ENCODE peak calls at places on chromosomes 6 and 20, in eight cellular contexts. One of them, this sample, is unnamed.

GRCh38 chr6:106974999-106975698 is 620 bp upstream of the CD24 start:
- DNase-seq in GM19239: peak
- DNase-seq in germinal center: no peak
- DNase-seq in NCI-H1092 treated with DMSO at 0.1 percent for 48 hours: peak
- DNase-seq in stimulated activated CD4-positive, alpha-beta T cell treated with anti-CD3 and anti-CD28 coated beads, Interleukin-1b, Interleukin-23, amount 100 ng/mL, for 24 hours: no peak
- DNase-seq in MM.1S: peak
- DNase-seq in AG20443: peak
- DNase-seq in ureter: peak
- DNase-seq in this sample: peak

GRCh38 chr20:47727909-47728361 is 57.3 kb downstream of the SULF2 start:
- DNase-seq in ureter: no peak
- DNase-seq in germinal center: no peak
- DNase-seq in stimulated activated CD4-positive, alpha-beta T cell treated with anti-CD3 and anti-CD28 coated beads, Interleukin-1b, Interleukin-23, amount 100 ng/mL, for 24 hours: no peak
- DNase-seq in GM19239: no peak
- DNase-seq in NCI-H1092 treated with DMSO at 0.1 percent for 48 hours: no peak
- DNase-seq in AG20443: no peak
- DNase-seq in MM.1S: no peak
- DNase-seq in this sample: no peak

GRCh38 chr20:40156600-40157307 is 532.3 kb downstream of the MAFB start:
- DNase-seq in NCI-H1092 treated with DMSO at 0.1 percent for 48 hours: no peak
- DNase-seq in ureter: no peak
- DNase-seq in germinal center: no peak
- DNase-seq in stimulated activated CD4-positive, alpha-beta T cell treated with anti-CD3 and anti-CD28 coated beads, Interleukin-1b, Interleukin-23, amount 100 ng/mL, for 24 hours: no peak
- DNase-seq in MM.1S: peak
- DNase-seq in GM19239: peak
- DNase-seq in AG20443: no peak
- DNase-seq in this sample: no peak

GRCh38 chr6:43739642-43740091 is 30.3 kb upstream of the VEGFA start:
- DNase-seq in ureter: peak
- DNase-seq in stimulated activated CD4-positive, alpha-beta T cell treated with anti-CD3 and anti-CD28 coated beads, Interleukin-1b, Interleukin-23, amount 100 ng/mL, for 24 hours: no peak
- DNase-seq in germinal center: no peak
- DNase-seq in AG20443: no peak
- DNase-seq in MM.1S: no peak
- DNase-seq in NCI-H1092 treated with DMSO at 0.1 percent for 48 hours: no peak
- DNase-seq in GM19239: no peak
- DNase-seq in this sample: peak

GRCh38 chr20:24546232-24546892 is 76.9 kb downstream of the SYNDIG1 start:
- DNase-seq in MM.1S: no peak
- DNase-seq in germinal center: no peak
- DNase-seq in GM19239: no peak
- DNase-seq in stimulated activated CD4-positive, alpha-beta T cell treated with anti-CD3 and anti-CD28 coated beads, Interleukin-1b, Interleukin-23, amount 100 ng/mL, for 24 hours: no peak
- DNase-seq in AG20443: no peak
- DNase-seq in ureter: no peak
- DNase-seq in NCI-H1092 treated with DMSO at 0.1 percent for 48 hours: no peak
- DNase-seq in this sample: no peak

GRCh38 chr6:37491830-37492208 is 7.9 kb downstream of the CCDC167 start:
- DNase-seq in MM.1S: no peak
- DNase-seq in stimulated activated CD4-positive, alpha-beta T cell treated with anti-CD3 and anti-CD28 coated beads, Interleukin-1b, Interleukin-23, amount 100 ng/mL, for 24 hours: no peak
- DNase-seq in AG20443: no peak
- DNase-seq in germinal center: no peak
- DNase-seq in NCI-H1092 treated with DMSO at 0.1 percent for 48 hours: no peak
- DNase-seq in ureter: no peak
- DNase-seq in GM19239: no peak
- DNase-seq in this sample: no peak

GRCh38 chr20:48945840-48946514 is 24.5 kb downstream of the ARFGEF2 start:
- DNase-seq in germinal center: no peak
- DNase-seq in GM19239: no peak
- DNase-seq in AG20443: peak
- DNase-seq in stimulated activated CD4-positive, alpha-beta T cell treated with anti-CD3 and anti-CD28 coated beads, Interleukin-1b, Interleukin-23, amount 100 ng/mL, for 24 hours: no peak
- DNase-seq in NCI-H1092 treated with DMSO at 0.1 percent for 48 hours: no peak
- DNase-seq in MM.1S: no peak
- DNase-seq in ureter: peak
- DNase-seq in this sample: no peak

GRCh38 chr6:105620878-105621277 is 218.0 kb upstream of the PREP start:
- DNase-seq in germinal center: no peak
- DNase-seq in ureter: no peak
- DNase-seq in MM.1S: no peak
- DNase-seq in stimulated activated CD4-positive, alpha-beta T cell treated with anti-CD3 and anti-CD28 coated beads, Interleukin-1b, Interleukin-23, amount 100 ng/mL, for 24 hours: no peak
- DNase-seq in NCI-H1092 treated with DMSO at 0.1 percent for 48 hours: no peak
- DNase-seq in AG20443: no peak
- DNase-seq in GM19239: no peak
- DNase-seq in this sample: no peak

GRCh38 chr20:58293453-58293852 is 16.1 kb upstream of the RAB22A start:
- DNase-seq in MM.1S: no peak
- DNase-seq in stimulated activated CD4-positive, alpha-beta T cell treated with anti-CD3 and anti-CD28 coated beads, Interleukin-1b, Interleukin-23, amount 100 ng/mL, for 24 hours: no peak
- DNase-seq in AG20443: no peak
- DNase-seq in NCI-H1092 treated with DMSO at 0.1 percent for 48 hours: no peak
- DNase-seq in germinal center: peak
- DNase-seq in GM19239: no peak
- DNase-seq in ureter: no peak
- DNase-seq in this sample: no peak

GRCh38 chr20:37389844-37390275 is 43.9 kb downstream of the SRC start:
- DNase-seq in AG20443: no peak
- DNase-seq in stimulated activated CD4-positive, alpha-beta T cell treated with anti-CD3 and anti-CD28 coated beads, Interleukin-1b, Interleukin-23, amount 100 ng/mL, for 24 hours: no peak
- DNase-seq in MM.1S: no peak
- DNase-seq in germinal center: no peak
- DNase-seq in NCI-H1092 treated with DMSO at 0.1 percent for 48 hours: no peak
- DNase-seq in ureter: no peak
- DNase-seq in GM19239: no peak
- DNase-seq in this sample: peak

GRCh38 chr6:43893073-43893472 is 123.1 kb downstream of the VEGFA start:
- DNase-seq in stimulated activated CD4-positive, alpha-beta T cell treated with anti-CD3 and anti-CD28 coated beads, Interleukin-1b, Interleukin-23, amount 100 ng/mL, for 24 hours: no peak
- DNase-seq in NCI-H1092 treated with DMSO at 0.1 percent for 48 hours: no peak
- DNase-seq in GM19239: no peak
- DNase-seq in germinal center: no peak
- DNase-seq in MM.1S: no peak
- DNase-seq in AG20443: no peak
- DNase-seq in ureter: no peak
- DNase-seq in this sample: no peak

GRCh38 chr6:88804701-88805100 is 158.7 kb downstream of the RNGTT start:
- DNase-seq in germinal center: no peak
- DNase-seq in GM19239: no peak
- DNase-seq in MM.1S: no peak
- DNase-seq in ureter: no peak
- DNase-seq in AG20443: no peak
- DNase-seq in NCI-H1092 treated with DMSO at 0.1 percent for 48 hours: no peak
- DNase-seq in stimulated activated CD4-positive, alpha-beta T cell treated with anti-CD3 and anti-CD28 coated beads, Interleukin-1b, Interleukin-23, amount 100 ng/mL, for 24 hours: no peak
- DNase-seq in this sample: peak

GRCh38 chr20:137668-138131 is 4.7 kb upstream of the DEFB126 start:
- DNase-seq in stimulated activated CD4-positive, alpha-beta T cell treated with anti-CD3 and anti-CD28 coated beads, Interleukin-1b, Interleukin-23, amount 100 ng/mL, for 24 hours: no peak
- DNase-seq in ureter: no peak
- DNase-seq in AG20443: no peak
- DNase-seq in MM.1S: peak
- DNase-seq in NCI-H1092 treated with DMSO at 0.1 percent for 48 hours: peak
- DNase-seq in germinal center: no peak
- DNase-seq in GM19239: no peak
- DNase-seq in this sample: no peak

GRCh38 chr6:160284575-160284974 is 26.0 kb upstream of the SLC22A2 start:
- DNase-seq in GM19239: no peak
- DNase-seq in MM.1S: no peak
- DNase-seq in AG20443: no peak
- DNase-seq in germinal center: no peak
- DNase-seq in stimulated activated CD4-positive, alpha-beta T cell treated with anti-CD3 and anti-CD28 coated beads, Interleukin-1b, Interleukin-23, amount 100 ng/mL, for 24 hours: no peak
- DNase-seq in NCI-H1092 treated with DMSO at 0.1 percent for 48 hours: no peak
- DNase-seq in ureter: no peak
- DNase-seq in this sample: no peak

GRCh38 chr6:166826264-166826663 is 130.1 kb downstream of the RNASET2 start:
- DNase-seq in AG20443: no peak
- DNase-seq in stimulated activated CD4-positive, alpha-beta T cell treated with anti-CD3 and anti-CD28 coated beads, Interleukin-1b, Interleukin-23, amount 100 ng/mL, for 24 hours: no peak
- DNase-seq in germinal center: no peak
- DNase-seq in NCI-H1092 treated with DMSO at 0.1 percent for 48 hours: no peak
- DNase-seq in ureter: no peak
- DNase-seq in MM.1S: no peak
- DNase-seq in GM19239: no peak
- DNase-seq in this sample: no peak

GRCh38 chr6:56292505-56293181 is 45.3 kb upstream of the COL21A1 start:
- DNase-seq in GM19239: no peak
- DNase-seq in ureter: no peak
- DNase-seq in NCI-H1092 treated with DMSO at 0.1 percent for 48 hours: peak
- DNase-seq in AG20443: peak
- DNase-seq in germinal center: no peak
- DNase-seq in MM.1S: peak
- DNase-seq in stimulated activated CD4-positive, alpha-beta T cell treated with anti-CD3 and anti-CD28 coated beads, Interleukin-1b, Interleukin-23, amount 100 ng/mL, for 24 hours: no peak
- DNase-seq in this sample: peak

GRCh38 chr6:111215134-111215533 is 127.8 kb downstream of the SLC16A10 start:
- DNase-seq in germinal center: no peak
- DNase-seq in ureter: no peak
- DNase-seq in stimulated activated CD4-positive, alpha-beta T cell treated with anti-CD3 and anti-CD28 coated beads, Interleukin-1b, Interleukin-23, amount 100 ng/mL, for 24 hours: no peak
- DNase-seq in GM19239: no peak
- DNase-seq in AG20443: no peak
- DNase-seq in NCI-H1092 treated with DMSO at 0.1 percent for 48 hours: no peak
- DNase-seq in MM.1S: no peak
- DNase-seq in this sample: no peak

GRCh38 chr6:26224940-26225847 is 138.0 kb downstream of the HFE start:
- DNase-seq in stimulated activated CD4-positive, alpha-beta T cell treated with anti-CD3 and anti-CD28 coated beads, Interleukin-1b, Interleukin-23, amount 100 ng/mL, for 24 hours: no peak
- DNase-seq in germinal center: no peak
- DNase-seq in AG20443: peak
- DNase-seq in ureter: no peak
- DNase-seq in NCI-H1092 treated with DMSO at 0.1 percent for 48 hours: no peak
- DNase-seq in MM.1S: no peak
- DNase-seq in GM19239: no peak
- DNase-seq in this sample: peak

GRCh38 chr20:48940170-48940569 is 18.7 kb downstream of the ARFGEF2 start:
- DNase-seq in stimulated activated CD4-positive, alpha-beta T cell treated with anti-CD3 and anti-CD28 coated beads, Interleukin-1b, Interleukin-23, amount 100 ng/mL, for 24 hours: no peak
- DNase-seq in GM19239: no peak
- DNase-seq in germinal center: no peak
- DNase-seq in MM.1S: no peak
- DNase-seq in NCI-H1092 treated with DMSO at 0.1 percent for 48 hours: no peak
- DNase-seq in AG20443: no peak
- DNase-seq in ureter: no peak
- DNase-seq in this sample: no peak

GRCh38 chr6:129890164-129890563 is 29.0 kb upstream of the TMEM244 start:
- DNase-seq in stimulated activated CD4-positive, alpha-beta T cell treated with anti-CD3 and anti-CD28 coated beads, Interleukin-1b, Interleukin-23, amount 100 ng/mL, for 24 hours: no peak
- DNase-seq in GM19239: no peak
- DNase-seq in AG20443: peak
- DNase-seq in ureter: no peak
- DNase-seq in germinal center: no peak
- DNase-seq in MM.1S: no peak
- DNase-seq in NCI-H1092 treated with DMSO at 0.1 percent for 48 hours: no peak
- DNase-seq in this sample: peak

GRCh38 chr6:107879912-107880311 is 55.8 kb upstream of the SCML4 start:
- DNase-seq in germinal center: no peak
- DNase-seq in ureter: no peak
- DNase-seq in GM19239: no peak
- DNase-seq in NCI-H1092 treated with DMSO at 0.1 percent for 48 hours: no peak
- DNase-seq in MM.1S: no peak
- DNase-seq in AG20443: no peak
- DNase-seq in stimulated activated CD4-positive, alpha-beta T cell treated with anti-CD3 and anti-CD28 coated beads, Interleukin-1b, Interleukin-23, amount 100 ng/mL, for 24 hours: no peak
- DNase-seq in this sample: no peak

GRCh38 chr20:1802385-1803215 is 92.6 kb upstream of the SIRPA start:
- DNase-seq in germinal center: peak
- DNase-seq in NCI-H1092 treated with DMSO at 0.1 percent for 48 hours: peak
- DNase-seq in stimulated activated CD4-positive, alpha-beta T cell treated with anti-CD3 and anti-CD28 coated beads, Interleukin-1b, Interleukin-23, amount 100 ng/mL, for 24 hours: no peak
- DNase-seq in GM19239: peak
- DNase-seq in ureter: peak
- DNase-seq in MM.1S: peak
- DNase-seq in AG20443: peak
- DNase-seq in this sample: peak

GRCh38 chr6:82131441-82131840 is 116.1 kb downstream of the IBTK start:
- DNase-seq in MM.1S: no peak
- DNase-seq in GM19239: no peak
- DNase-seq in AG20443: no peak
- DNase-seq in stimulated activated CD4-positive, alpha-beta T cell treated with anti-CD3 and anti-CD28 coated beads, Interleukin-1b, Interleukin-23, amount 100 ng/mL, for 24 hours: no peak
- DNase-seq in NCI-H1092 treated with DMSO at 0.1 percent for 48 hours: no peak
- DNase-seq in germinal center: no peak
- DNase-seq in ureter: no peak
- DNase-seq in this sample: no peak

GRCh38 chr6:37007340-37008043 is 2.0 kb downstream of the FGD2 start:
- DNase-seq in ureter: no peak
- DNase-seq in stimulated activated CD4-positive, alpha-beta T cell treated with anti-CD3 and anti-CD28 coated beads, Interleukin-1b, Interleukin-23, amount 100 ng/mL, for 24 hours: no peak
- DNase-seq in NCI-H1092 treated with DMSO at 0.1 percent for 48 hours: no peak
- DNase-seq in MM.1S: no peak
- DNase-seq in GM19239: no peak
- DNase-seq in germinal center: peak
- DNase-seq in AG20443: no peak
- DNase-seq in this sample: peak

GRCh38 chr20:39547546-39548410 is 585.6 kb downstream of the DHX35 start:
- DNase-seq in germinal center: no peak
- DNase-seq in AG20443: no peak
- DNase-seq in MM.1S: no peak
- DNase-seq in NCI-H1092 treated with DMSO at 0.1 percent for 48 hours: no peak
- DNase-seq in stimulated activated CD4-positive, alpha-beta T cell treated with anti-CD3 and anti-CD28 coated beads, Interleukin-1b, Interleukin-23, amount 100 ng/mL, for 24 hours: no peak
- DNase-seq in GM19239: no peak
- DNase-seq in ureter: no peak
- DNase-seq in this sample: peak

GRCh38 chr6:43699564-43700186 is 12.1 kb upstream of the MRPS18A start:
- DNase-seq in germinal center: no peak
- DNase-seq in GM19239: no peak
- DNase-seq in MM.1S: no peak
- DNase-seq in stimulated activated CD4-positive, alpha-beta T cell treated with anti-CD3 and anti-CD28 coated beads, Interleukin-1b, Interleukin-23, amount 100 ng/mL, for 24 hours: no peak
- DNase-seq in AG20443: no peak
- DNase-seq in ureter: no peak
- DNase-seq in NCI-H1092 treated with DMSO at 0.1 percent for 48 hours: peak
- DNase-seq in this sample: peak

GRCh38 chr6:154653853-154654252 is 79.4 kb upstream of the SCAF8 start:
- DNase-seq in GM19239: no peak
- DNase-seq in NCI-H1092 treated with DMSO at 0.1 percent for 48 hours: no peak
- DNase-seq in MM.1S: no peak
- DNase-seq in AG20443: peak
- DNase-seq in ureter: peak
- DNase-seq in stimulated activated CD4-positive, alpha-beta T cell treated with anti-CD3 and anti-CD28 coated beads, Interleukin-1b, Interleukin-23, amount 100 ng/mL, for 24 hours: no peak
- DNase-seq in germinal center: no peak
- DNase-seq in this sample: peak

GRCh38 chr20:60583741-60584140 is 625.5 kb downstream of the CDH26 start:
- DNase-seq in GM19239: no peak
- DNase-seq in NCI-H1092 treated with DMSO at 0.1 percent for 48 hours: no peak
- DNase-seq in MM.1S: no peak
- DNase-seq in ureter: no peak
- DNase-seq in germinal center: no peak
- DNase-seq in stimulated activated CD4-positive, alpha-beta T cell treated with anti-CD3 and anti-CD28 coated beads, Interleukin-1b, Interleukin-23, amount 100 ng/mL, for 24 hours: no peak
- DNase-seq in AG20443: no peak
- DNase-seq in this sample: no peak

GRCh38 chr20:34997171-34997570 is 41.5 kb downstream of the MYH7B start:
- DNase-seq in germinal center: no peak
- DNase-seq in AG20443: no peak
- DNase-seq in ureter: no peak
- DNase-seq in MM.1S: no peak
- DNase-seq in NCI-H1092 treated with DMSO at 0.1 percent for 48 hours: no peak
- DNase-seq in stimulated activated CD4-positive, alpha-beta T cell treated with anti-CD3 and anti-CD28 coated beads, Interleukin-1b, Interleukin-23, amount 100 ng/mL, for 24 hours: no peak
- DNase-seq in GM19239: no peak
- DNase-seq in this sample: peak

GRCh38 chr20:23918896-23919295 is 39.3 kb upstream of the CST5 start:
- DNase-seq in germinal center: no peak
- DNase-seq in NCI-H1092 treated with DMSO at 0.1 percent for 48 hours: no peak
- DNase-seq in stimulated activated CD4-positive, alpha-beta T cell treated with anti-CD3 and anti-CD28 coated beads, Interleukin-1b, Interleukin-23, amount 100 ng/mL, for 24 hours: no peak
- DNase-seq in GM19239: no peak
- DNase-seq in MM.1S: no peak
- DNase-seq in AG20443: no peak
- DNase-seq in ureter: no peak
- DNase-seq in this sample: no peak

GRCh38 chr6:153001767-153002612 is 519 bp downstream of the MTRF1L start:
- DNase-seq in MM.1S: no peak
- DNase-seq in AG20443: peak
- DNase-seq in stimulated activated CD4-positive, alpha-beta T cell treated with anti-CD3 and anti-CD28 coated beads, Interleukin-1b, Interleukin-23, amount 100 ng/mL, for 24 hours: no peak
- DNase-seq in NCI-H1092 treated with DMSO at 0.1 percent for 48 hours: peak
- DNase-seq in GM19239: no peak
- DNase-seq in ureter: no peak
- DNase-seq in germinal center: peak
- DNase-seq in this sample: no peak